ENCODE peak calls at places on chromosomes 12 and 14, in nine cellular contexts. One of them, this sample, is unnamed.

GRCh38 chr14:61350871-61351270 is 29.5 kb downstream of the PRKCH start:
- DNase-seq in suprapubic skin: no peak
- DNase-seq in Panc1: no peak
- DNase-seq in kidney: no peak
- DNase-seq in left ventricle myocardium inferior: no peak
- DNase-seq in stomach: no peak
- DNase-seq in body of pancreas: no peak
- DNase-seq in breast epithelium: no peak
- DNase-seq in esophagus squamous epithelium: no peak
- DNase-seq in this sample: no peak

GRCh38 chr14:74980398-74980745 is 22.3 kb upstream of the EIF2B2 start:
- DNase-seq in suprapubic skin: peak; percentile 74
- DNase-seq in Panc1: no peak
- DNase-seq in kidney: no peak
- DNase-seq in left ventricle myocardium inferior: no peak
- DNase-seq in stomach: no peak
- DNase-seq in body of pancreas: no peak
- DNase-seq in breast epithelium: no peak
- DNase-seq in esophagus squamous epithelium: no peak
- DNase-seq in this sample: no peak

GRCh38 chr12:45349911-45350310 is 134.0 kb downstream of the ANO6 start:
- DNase-seq in suprapubic skin: no peak
- DNase-seq in Panc1: no peak
- DNase-seq in kidney: no peak
- DNase-seq in left ventricle myocardium inferior: no peak
- DNase-seq in stomach: no peak
- DNase-seq in body of pancreas: no peak
- DNase-seq in breast epithelium: no peak
- DNase-seq in esophagus squamous epithelium: no peak
- DNase-seq in this sample: no peak

GRCh38 chr14:76902591-76902990 is 76.4 kb downstream of the LRRC74A start:
- DNase-seq in suprapubic skin: no peak
- DNase-seq in Panc1: no peak
- DNase-seq in kidney: no peak
- DNase-seq in left ventricle myocardium inferior: no peak
- DNase-seq in stomach: no peak
- DNase-seq in body of pancreas: no peak
- DNase-seq in breast epithelium: no peak
- DNase-seq in esophagus squamous epithelium: no peak
- DNase-seq in this sample: no peak

GRCh38 chr12:102769323-102769916 is 147.6 kb downstream of the PAH start:
- DNase-seq in suprapubic skin: peak; percentile 80
- DNase-seq in Panc1: peak; percentile 13
- DNase-seq in kidney: no peak
- DNase-seq in left ventricle myocardium inferior: peak; percentile 23
- DNase-seq in stomach: peak; percentile 53
- DNase-seq in body of pancreas: peak; percentile 51
- DNase-seq in breast epithelium: peak; percentile 41
- DNase-seq in esophagus squamous epithelium: no peak
- DNase-seq in this sample: no peak

GRCh38 chr14:79074501-79074900 is 904.3 kb downstream of the NRXN3 start:
- DNase-seq in suprapubic skin: no peak
- DNase-seq in Panc1: no peak
- DNase-seq in kidney: no peak
- DNase-seq in left ventricle myocardium inferior: no peak
- DNase-seq in stomach: no peak
- DNase-seq in body of pancreas: no peak
- DNase-seq in breast epithelium: no peak
- DNase-seq in esophagus squamous epithelium: no peak
- DNase-seq in this sample: no peak

GRCh38 chr14:22524105-22524783 is 64.8 kb downstream of the DAD1 start:
- DNase-seq in suprapubic skin: no peak
- DNase-seq in Panc1: no peak
- DNase-seq in kidney: no peak
- DNase-seq in left ventricle myocardium inferior: no peak
- DNase-seq in stomach: no peak
- DNase-seq in body of pancreas: no peak
- DNase-seq in breast epithelium: no peak
- DNase-seq in esophagus squamous epithelium: no peak
- DNase-seq in this sample: no peak

GRCh38 chr14:75022655-75023054 is 19.9 kb downstream of the EIF2B2 start:
- DNase-seq in suprapubic skin: no peak
- DNase-seq in Panc1: no peak
- DNase-seq in kidney: no peak
- DNase-seq in left ventricle myocardium inferior: peak; percentile 67
- DNase-seq in stomach: no peak
- DNase-seq in body of pancreas: no peak
- DNase-seq in breast epithelium: no peak
- DNase-seq in esophagus squamous epithelium: no peak
- DNase-seq in this sample: no peak

DNA sequence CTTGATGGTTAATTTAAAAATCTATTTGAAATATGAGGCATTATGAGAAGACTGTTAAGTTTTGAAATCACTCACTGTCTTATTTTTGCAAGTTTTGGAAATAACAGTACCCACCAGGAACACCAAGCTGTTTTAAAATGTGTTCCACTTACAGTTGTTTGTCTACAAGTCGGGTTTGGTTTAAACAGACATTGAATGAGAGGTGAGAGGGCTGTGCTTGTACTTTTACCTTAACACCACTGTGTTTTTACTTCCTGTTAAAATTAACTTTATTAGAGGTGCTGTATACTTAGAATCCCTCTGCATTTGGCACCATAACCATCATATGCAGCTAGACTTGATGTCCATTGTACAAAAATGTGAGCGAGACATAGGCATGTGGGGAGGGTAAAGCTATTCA is 12.8 kb downstream of the ELK3 start:
- DNase-seq in suprapubic skin: no peak
- DNase-seq in Panc1: no peak
- DNase-seq in kidney: no peak
- DNase-seq in left ventricle myocardium inferior: no peak
- DNase-seq in stomach: no peak
- DNase-seq in body of pancreas: no peak
- DNase-seq in breast epithelium: no peak
- DNase-seq in esophagus squamous epithelium: no peak
- DNase-seq in this sample: no peak
- H3K4me1 ChIP-seq in suprapubic skin: peaks cover 13% of the 10 kb centered on the region
- H3K4me1 ChIP-seq in Panc1: peaks cover 3% of the 10 kb centered on the region
- H3K4me1 ChIP-seq in kidney: no peaks in the 10 kb centered on the region
- H3K4me1 ChIP-seq in left ventricle myocardium inferior: peaks cover 85% of the 10 kb centered on the region
- H3K4me1 ChIP-seq in stomach: peaks cover 6% of the 10 kb centered on the region
- H3K4me1 ChIP-seq in body of pancreas: no peaks in the 10 kb centered on the region
- H3K4me1 ChIP-seq in breast epithelium: no peaks in the 10 kb centered on the region
- H3K4me1 ChIP-seq in esophagus squamous epithelium: peaks cover 93% of the 10 kb centered on the region
- H3K4me1 ChIP-seq in this sample: peaks cover 17% of the 10 kb centered on the region

GRCh38 chr12:106740813-106741212 is 33.7 kb upstream of the RIC8B start:
- DNase-seq in suprapubic skin: no peak
- DNase-seq in Panc1: no peak
- DNase-seq in kidney: no peak
- DNase-seq in left ventricle myocardium inferior: no peak
- DNase-seq in stomach: no peak
- DNase-seq in body of pancreas: no peak
- DNase-seq in breast epithelium: no peak
- DNase-seq in esophagus squamous epithelium: no peak
- DNase-seq in this sample: no peak

GRCh38 chr12:106741247-106741646 is 33.2 kb upstream of the RIC8B start:
- DNase-seq in suprapubic skin: no peak
- DNase-seq in Panc1: no peak
- DNase-seq in kidney: no peak
- DNase-seq in left ventricle myocardium inferior: no peak
- DNase-seq in stomach: no peak
- DNase-seq in body of pancreas: no peak
- DNase-seq in breast epithelium: no peak
- DNase-seq in esophagus squamous epithelium: no peak
- DNase-seq in this sample: no peak

GRCh38 chr12:106739815-106740552 is 34.5 kb upstream of the RIC8B start:
- DNase-seq in suprapubic skin: no peak
- DNase-seq in Panc1: no peak
- DNase-seq in kidney: no peak
- DNase-seq in left ventricle myocardium inferior: no peak
- DNase-seq in stomach: no peak
- DNase-seq in body of pancreas: no peak
- DNase-seq in breast epithelium: no peak
- DNase-seq in esophagus squamous epithelium: no peak
- DNase-seq in this sample: no peak

GRCh38 chr12:106736051-106736957 is 38.2 kb upstream of the RIC8B start:
- DNase-seq in suprapubic skin: no peak
- DNase-seq in Panc1: no peak
- DNase-seq in kidney: no peak
- DNase-seq in left ventricle myocardium inferior: no peak
- DNase-seq in stomach: no peak
- DNase-seq in body of pancreas: no peak
- DNase-seq in breast epithelium: no peak
- DNase-seq in esophagus squamous epithelium: no peak
- DNase-seq in this sample: no peak

GRCh38 chr12:106739318-106739717 is 35.2 kb upstream of the RIC8B start:
- DNase-seq in suprapubic skin: no peak
- DNase-seq in Panc1: no peak
- DNase-seq in kidney: no peak
- DNase-seq in left ventricle myocardium inferior: no peak
- DNase-seq in stomach: no peak
- DNase-seq in body of pancreas: no peak
- DNase-seq in breast epithelium: no peak
- DNase-seq in esophagus squamous epithelium: no peak
- DNase-seq in this sample: no peak
- H3K4me1 ChIP-seq in suprapubic skin: no peaks in the 10 kb centered on the region
- H3K4me1 ChIP-seq in Panc1: no peaks in the 10 kb centered on the region
- H3K4me1 ChIP-seq in kidney: no peaks in the 10 kb centered on the region
- H3K4me1 ChIP-seq in left ventricle myocardium inferior: peaks cover 20% of the 10 kb centered on the region
- H3K4me1 ChIP-seq in stomach: no peaks in the 10 kb centered on the region
- H3K4me1 ChIP-seq in body of pancreas: peaks cover 17% of the 10 kb centered on the region
- H3K4me1 ChIP-seq in breast epithelium: no peaks in the 10 kb centered on the region
- H3K4me1 ChIP-seq in esophagus squamous epithelium: no peaks in the 10 kb centered on the region
- H3K4me1 ChIP-seq in this sample: no peaks in the 10 kb centered on the region

GRCh38 chr12:71024827-71025226 is 104.3 kb upstream of the PTPRR start:
- DNase-seq in suprapubic skin: no peak
- DNase-seq in Panc1: no peak
- DNase-seq in kidney: no peak
- DNase-seq in left ventricle myocardium inferior: no peak
- DNase-seq in stomach: no peak
- DNase-seq in body of pancreas: no peak
- DNase-seq in breast epithelium: no peak
- DNase-seq in esophagus squamous epithelium: no peak
- DNase-seq in this sample: no peak

GRCh38 chr12:71018682-71019081 is 98.1 kb upstream of the PTPRR start:
- DNase-seq in suprapubic skin: no peak
- DNase-seq in Panc1: no peak
- DNase-seq in kidney: no peak
- DNase-seq in left ventricle myocardium inferior: no peak
- DNase-seq in stomach: no peak
- DNase-seq in body of pancreas: no peak
- DNase-seq in breast epithelium: no peak
- DNase-seq in esophagus squamous epithelium: no peak
- DNase-seq in this sample: no peak

GRCh38 chr12:71024281-71024680 is 103.7 kb upstream of the PTPRR start:
- DNase-seq in suprapubic skin: no peak
- DNase-seq in Panc1: no peak
- DNase-seq in kidney: no peak
- DNase-seq in left ventricle myocardium inferior: no peak
- DNase-seq in stomach: no peak
- DNase-seq in body of pancreas: no peak
- DNase-seq in breast epithelium: no peak
- DNase-seq in esophagus squamous epithelium: no peak
- DNase-seq in this sample: no peak

GRCh38 chr12:71014180-71014785 is 93.7 kb upstream of the PTPRR start:
- DNase-seq in suprapubic skin: no peak
- DNase-seq in Panc1: no peak
- DNase-seq in kidney: no peak
- DNase-seq in left ventricle myocardium inferior: no peak
- DNase-seq in stomach: no peak
- DNase-seq in body of pancreas: no peak
- DNase-seq in breast epithelium: no peak
- DNase-seq in esophagus squamous epithelium: no peak
- DNase-seq in this sample: no peak

DNA sequence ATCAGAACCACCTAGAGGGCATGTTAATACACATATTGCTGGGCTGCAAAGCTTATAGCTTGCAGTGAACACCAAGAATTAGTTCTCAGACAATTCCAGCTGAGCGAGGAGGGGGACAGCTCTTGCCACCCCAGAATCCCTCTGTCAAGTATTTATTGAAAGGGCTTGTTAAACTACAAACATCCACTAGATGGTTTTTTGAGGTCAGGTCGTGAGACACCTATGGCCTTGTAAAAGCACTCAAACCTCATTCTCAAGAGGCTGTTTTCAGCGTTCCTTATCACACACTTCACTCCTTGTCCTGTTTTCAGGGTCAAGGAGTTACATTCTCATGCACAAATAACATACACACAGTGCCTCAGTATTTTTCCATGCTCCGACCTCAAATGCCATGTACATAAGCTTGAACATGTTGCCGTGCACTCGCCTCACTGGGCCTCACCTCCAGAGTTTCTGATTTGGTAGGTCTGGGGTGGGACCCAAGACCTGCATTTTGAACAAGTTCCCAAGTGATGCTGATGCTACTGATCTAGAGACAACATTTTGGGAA is 98.8 kb upstream of the PTPRR start:
- DNase-seq in suprapubic skin: no peak
- DNase-seq in Panc1: no peak
- DNase-seq in kidney: no peak
- DNase-seq in left ventricle myocardium inferior: no peak
- DNase-seq in stomach: no peak
- DNase-seq in body of pancreas: no peak
- DNase-seq in breast epithelium: no peak
- DNase-seq in esophagus squamous epithelium: no peak
- DNase-seq in this sample: no peak
- H3K4me1 ChIP-seq in suprapubic skin: no peaks in the 10 kb centered on the region
- H3K4me1 ChIP-seq in Panc1: no peaks in the 10 kb centered on the region
- H3K4me1 ChIP-seq in kidney: no peaks in the 10 kb centered on the region
- H3K4me1 ChIP-seq in left ventricle myocardium inferior: no peaks in the 10 kb centered on the region
- H3K4me1 ChIP-seq in stomach: no peaks in the 10 kb centered on the region
- H3K4me1 ChIP-seq in body of pancreas: no peaks in the 10 kb centered on the region
- H3K4me1 ChIP-seq in breast epithelium: no peaks in the 10 kb centered on the region
- H3K4me1 ChIP-seq in esophagus squamous epithelium: no peaks in the 10 kb centered on the region
- H3K4me1 ChIP-seq in this sample: no peaks in the 10 kb centered on the region

DNA sequence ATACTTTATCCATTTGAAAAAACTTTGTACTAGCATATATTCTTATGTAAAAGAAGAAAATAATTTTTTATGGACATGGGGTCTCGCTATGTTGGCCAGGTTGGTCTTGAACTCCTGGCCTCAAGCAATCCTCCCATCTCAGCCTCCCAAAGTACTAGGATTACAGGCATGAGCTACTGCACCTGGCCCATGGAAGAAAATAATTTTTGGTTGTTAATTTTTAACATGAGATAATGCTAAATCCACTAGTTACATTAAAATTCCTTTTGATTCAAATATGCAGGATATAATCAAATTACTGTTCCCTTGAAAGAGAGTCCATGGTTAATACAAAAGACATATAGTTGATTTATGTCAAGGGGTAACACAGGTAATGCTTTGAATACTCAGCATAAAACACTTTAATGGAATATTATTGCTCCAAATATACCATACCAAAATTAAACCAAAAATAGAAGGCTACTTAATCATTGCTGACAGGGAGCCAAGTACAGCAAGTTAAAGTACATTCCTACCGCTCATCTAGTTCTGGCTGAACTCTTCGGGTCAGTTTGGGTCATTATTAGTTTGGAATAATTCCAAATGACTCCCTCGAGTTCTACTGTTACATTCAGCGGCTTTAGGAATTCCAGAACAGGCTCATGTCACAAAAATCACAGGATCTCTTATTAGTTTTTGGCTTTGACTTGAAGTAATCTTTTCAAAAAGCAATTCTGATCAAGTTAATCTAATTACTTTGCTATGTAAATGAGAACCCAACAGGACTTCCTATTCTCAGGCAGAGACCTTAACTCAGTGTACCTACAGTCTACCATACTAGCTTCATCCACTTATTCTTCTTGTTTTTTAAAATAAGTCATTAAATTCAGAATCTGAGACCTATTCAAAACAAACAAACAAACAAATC is 6.1 kb downstream of the SOS2 start:
- DNase-seq in suprapubic skin: no peak
- DNase-seq in Panc1: no peak
- DNase-seq in kidney: no peak
- DNase-seq in left ventricle myocardium inferior: no peak
- DNase-seq in stomach: no peak
- DNase-seq in body of pancreas: peak; percentile 25
- DNase-seq in breast epithelium: no peak
- DNase-seq in esophagus squamous epithelium: no peak
- DNase-seq in this sample: no peak
- H3K4me1 ChIP-seq in suprapubic skin: peaks cover 48% of the 10 kb centered on the region
- H3K4me1 ChIP-seq in Panc1: peaks cover 25% of the 10 kb centered on the region
- H3K4me1 ChIP-seq in kidney: peaks cover 36% of the 10 kb centered on the region
- H3K4me1 ChIP-seq in left ventricle myocardium inferior: peaks cover 93% of the 10 kb centered on the region
- H3K4me1 ChIP-seq in stomach: peaks cover 25% of the 10 kb centered on the region
- H3K4me1 ChIP-seq in body of pancreas: peaks cover 53% of the 10 kb centered on the region
- H3K4me1 ChIP-seq in breast epithelium: no peaks in the 10 kb centered on the region
- H3K4me1 ChIP-seq in esophagus squamous epithelium: peaks cover 56% of the 10 kb centered on the region
- H3K4me1 ChIP-seq in this sample: peaks cover 17% of the 10 kb centered on the region